ENCODE peak calls at places on chromosomes 16 and 17, in eight cellular contexts. G is nephron progenitor cell; D is tibial nerve; B is HFFc6; Z is ascending aorta; P is stimulated activated naive CD8-positive, alpha-beta T cell treated with anti-CD3 and anti-CD28 coated beads, Interleukin-15, Interleukin-2, amounts not matched to agents 100 U/mL and 50 U/mL, for 24 hours; K is T47D; M is activated naive CD4-positive, alpha-beta T cell. U is an unnamed sample.

GRCh38 chr17:72812823-72813222 is 279.7 kb downstream of the SLC39A11 start:
- DNase-seq in K (no peak), D (no peak), Z (no peak), M (no peak), B (peak; percentile 38), G (no peak), P (no peak), U (no peak)

GRCh38 chr17:57940653-57941329 is 14.4 kb downstream of the CUEDC1 start:
- DNase-seq in B (no peak), P (peak; percentile 21), Z (no peak), D (no peak), K (no peak), M (no peak), G (no peak), U (peak; percentile 60)

GRCh38 chr17:16923097-16923903 is 48.6 kb downstream of the TNFRSF13B start:
- DNase-seq in G (no peak), K (no peak), Z (no peak), P (no peak), B (no peak), D (peak; percentile 6), M (no peak), U (no peak)

GRCh38 chr17:57532556-57532955 is 212.5 kb downstream of the CCDC182 start:
- DNase-seq in P (no peak), B (no peak), Z (no peak), D (no peak), K (no peak), G (no peak), M (no peak), U (no peak)

GRCh38 chr16:24253192-24253591 is 2.9 kb upstream of the CACNG3 start:
- DNase-seq in Z (no peak), D (no peak), G (peak; percentile 33), B (no peak), P (peak; percentile 27), M (peak; percentile 1), K (peak; percentile 64), U (peak; percentile 84)

GRCh38 chr17:9056566-9056965 is 35.3 kb downstream of the NTN1 start:
- DNase-seq in M (no peak), B (no peak), K (no peak), Z (no peak), G (no peak), P (no peak), D (peak; percentile 23), U (no peak)

GRCh38 chr17:37118738-37119137 is 170.0 kb downstream of the AATF start:
- DNase-seq in P (no peak), M (no peak), Z (no peak), G (no peak), K (no peak), B (no peak), D (no peak), U (no peak)

GRCh38 chr17:49061524-49061943 is 64.3 kb downstream of the IGF2BP1 start:
- DNase-seq in G (no peak), K (no peak), Z (no peak), M (no peak), B (no peak), P (no peak), D (no peak), U (no peak)

GRCh38 chr17:79626156-79626890 is 15.5 kb upstream of the RBFOX3 start:
- DNase-seq in B (no peak), G (no peak), M (no peak), D (no peak), Z (no peak), K (no peak), P (no peak), U (no peak)